ENCODE peak calls at places on chromosome 1, in four cellular contexts. One of them, this sample, is unnamed.

GRCh38 chr1:10630661-10631120 is 155.9 kb downstream of the PEX14 start:
- DNase-seq in prostate gland: no peak
- DNase-seq in MM.1S: no peak
- DNase-seq in fibroblast of lung: no peak
- DNase-seq in this sample: no peak

GRCh38 chr1:159056069-159056698 is 20.4 kb downstream of the AIM2 start:
- DNase-seq in prostate gland: no peak
- DNase-seq in MM.1S: no peak
- DNase-seq in fibroblast of lung: no peak
- DNase-seq in this sample: no peak

GRCh38 chr1:3911981-3912808 is 12.1 kb upstream of the C1orf174 start:
- DNase-seq in prostate gland: no peak
- DNase-seq in fibroblast of lung: no peak
- DNase-seq in MM.1S: no peak
- DNase-seq in this sample: no peak

GRCh38 chr1:177302365-177303044 is 131.7 kb downstream of the BRINP2 start:
- DNase-seq in MM.1S: no peak
- DNase-seq in prostate gland: no peak
- DNase-seq in fibroblast of lung: no peak
- DNase-seq in this sample: no peak

GRCh38 chr1:207838156-207839082 is 72.5 kb downstream of the CD34 start:
- DNase-seq in prostate gland: peak
- DNase-seq in fibroblast of lung: no peak
- DNase-seq in MM.1S: no peak
- DNase-seq in this sample: no peak

GRCh38 chr1:43282220-43283195 is 2.9 kb downstream of the C1orf210 start:
- DNase-seq in prostate gland: no peak
- DNase-seq in fibroblast of lung: no peak
- DNase-seq in MM.1S: no peak
- DNase-seq in this sample: no peak

GRCh38 chr1:226938903-226939438 is 1.1 kb upstream of the COQ8A start:
- DNase-seq in fibroblast of lung: peak
- DNase-seq in prostate gland: no peak
- DNase-seq in MM.1S: peak
- DNase-seq in this sample: no peak

GRCh38 chr1:218669431-218669830 is 324.3 kb downstream of the TGFB2 start:
- DNase-seq in prostate gland: no peak
- DNase-seq in MM.1S: no peak
- DNase-seq in fibroblast of lung: peak
- DNase-seq in this sample: no peak

GRCh38 chr1:8661185-8662110 is 156.0 kb downstream of the RERE start:
- DNase-seq in prostate gland: no peak
- DNase-seq in fibroblast of lung: peak
- DNase-seq in MM.1S: no peak
- DNase-seq in this sample: peak

GRCh38 chr1:25568090-25568833 is 24.9 kb downstream of the LDLRAP1 start:
- DNase-seq in MM.1S: no peak
- DNase-seq in fibroblast of lung: peak
- DNase-seq in prostate gland: peak
- DNase-seq in this sample: no peak

GRCh38 chr1:17679856-17680255 is 75.3 kb upstream of the ACTL8 start:
- DNase-seq in fibroblast of lung: no peak
- DNase-seq in MM.1S: no peak
- DNase-seq in prostate gland: no peak
- DNase-seq in this sample: no peak

DNA sequence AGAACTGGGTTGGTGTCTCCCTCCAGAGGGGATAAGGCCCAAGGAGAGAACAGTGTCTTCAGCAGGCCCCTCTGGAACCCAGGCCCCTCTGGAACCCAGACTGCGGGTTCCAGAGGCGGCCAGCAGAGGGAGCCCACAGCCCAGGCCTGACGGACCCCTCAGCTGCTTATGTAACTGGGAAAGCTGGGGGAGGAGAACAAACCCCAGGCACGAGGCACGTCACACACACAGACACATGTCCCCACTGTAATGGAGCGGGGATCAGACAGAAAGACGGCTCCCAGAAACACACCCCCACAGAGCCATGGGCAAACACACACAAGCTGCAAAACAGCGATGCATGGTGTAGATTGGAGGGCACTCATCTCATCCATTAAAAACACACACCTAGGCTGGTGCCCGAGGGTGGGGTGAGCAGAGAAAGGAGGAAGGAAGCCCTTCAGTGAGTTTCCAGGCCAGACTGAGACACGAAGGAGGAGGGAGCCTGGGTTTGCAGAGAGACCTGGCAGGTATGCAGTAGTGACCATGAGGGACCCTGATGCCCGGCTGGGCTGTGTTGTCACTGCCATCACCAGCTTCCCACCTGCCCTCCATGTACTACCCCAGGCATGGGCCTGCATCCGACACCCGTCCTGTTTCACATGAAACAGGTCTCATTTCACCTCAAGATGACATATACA is 2.8 kb upstream of the IGSF8 start:
- DNase-seq in fibroblast of lung: peak
- DNase-seq in MM.1S: peak
- DNase-seq in prostate gland: peak
- DNase-seq in this sample: peak
- TF ChIP-seq CTCF in fibroblast of lung: peak
- TF ChIP-seq CTCF in MM.1S: peak
- TF ChIP-seq CTCF in prostate gland: peak
- TF ChIP-seq CTCF in this sample: peak

DNA sequence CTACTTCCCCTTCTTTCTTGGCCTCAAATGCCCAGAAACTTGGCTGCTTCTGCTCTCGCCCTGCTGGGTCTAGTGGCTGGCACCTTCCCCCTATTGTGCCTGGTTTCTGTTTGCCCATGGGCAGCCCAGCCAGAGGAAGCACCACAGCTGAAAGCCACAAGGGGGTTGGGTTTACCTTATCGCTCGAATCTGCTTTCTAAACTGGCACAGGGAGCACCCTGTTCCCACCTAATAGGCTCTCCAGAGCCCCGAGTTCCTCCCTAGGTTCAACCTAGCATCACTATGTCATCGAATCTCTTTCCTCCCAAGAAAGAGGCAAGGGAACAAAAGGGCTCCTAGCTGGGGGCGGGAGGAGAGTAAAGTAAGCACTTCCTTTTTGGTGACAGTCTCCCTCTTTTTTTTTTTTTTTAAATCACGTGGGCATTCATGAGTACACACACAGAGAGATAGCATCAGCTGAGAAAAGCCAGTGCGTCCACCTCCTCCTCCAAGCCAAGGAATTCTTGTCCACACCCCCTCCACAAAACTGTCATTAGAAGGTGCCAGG is 72.8 kb downstream of the PLEKHA6 start:
- DNase-seq in fibroblast of lung: no peak
- DNase-seq in prostate gland: peak
- DNase-seq in MM.1S: peak
- DNase-seq in this sample: no peak
- H3K4me3 ChIP-seq in fibroblast of lung: no peak
- H3K4me3 ChIP-seq in prostate gland: peak
- H3K4me3 ChIP-seq in MM.1S: peak
- H3K4me3 ChIP-seq in this sample: no peak

GRCh38 chr1:179875606-179876288 is 1.9 kb downstream of the TOR1AIP2 start:
- DNase-seq in fibroblast of lung: peak
- DNase-seq in MM.1S: no peak
- DNase-seq in prostate gland: no peak
- DNase-seq in this sample: no peak
- TF ChIP-seq CTCF in fibroblast of lung: no peak
- TF ChIP-seq CTCF in MM.1S: no peak
- TF ChIP-seq CTCF in prostate gland: no peak
- TF ChIP-seq CTCF in this sample: no peak

DNA sequence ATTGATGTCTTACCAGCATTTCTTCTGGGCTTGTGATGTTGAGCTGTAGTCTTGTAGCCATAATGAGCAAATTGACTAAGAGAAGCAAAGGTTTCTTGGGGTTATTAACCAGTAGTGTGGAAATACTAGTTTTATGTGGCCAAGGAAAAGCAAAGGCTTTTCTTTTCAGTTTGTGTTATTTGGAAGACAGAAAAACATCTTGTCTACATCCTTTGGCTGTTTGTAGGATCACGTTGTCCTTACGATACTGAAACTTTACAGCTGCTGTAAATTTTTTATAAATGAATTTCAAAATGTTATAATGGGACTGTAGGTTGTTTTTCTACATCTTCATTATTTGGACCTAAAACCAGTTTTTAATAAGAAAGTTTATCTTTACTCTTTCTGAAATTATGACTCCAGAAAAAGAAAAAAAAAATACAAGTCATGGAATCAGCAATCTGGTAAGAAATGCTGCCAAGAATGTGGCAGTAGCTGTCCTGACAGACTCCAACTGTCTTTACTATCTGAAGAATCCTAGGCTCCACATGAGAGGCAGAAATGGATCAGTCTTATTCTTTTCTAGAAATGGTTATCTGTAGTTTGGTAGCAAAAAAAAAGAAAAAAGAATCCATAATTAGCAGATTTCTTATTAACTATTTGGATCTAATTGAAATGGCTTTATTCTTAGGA is 41.6 kb upstream of the QSOX1 start:
- DNase-seq in prostate gland: no peak
- DNase-seq in fibroblast of lung: no peak
- DNase-seq in MM.1S: no peak
- DNase-seq in this sample: no peak
- H3K4me3 ChIP-seq in prostate gland: no peak
- H3K4me3 ChIP-seq in fibroblast of lung: no peak
- H3K4me3 ChIP-seq in MM.1S: no peak
- H3K4me3 ChIP-seq in this sample: no peak